ENCODE peak calls at places on chromosomes 4 and X, in four cellular contexts. M is fibroblast of lung, H is GM23338, B is GM12878. P is an unnamed sample.

GRCh38 chrX:8879750-8880149 is 78.6 kb upstream of the FAM9A start:
- DNase-seq in H (peak), B (no peak), M (no peak), P (no peak)

GRCh38 chr4:152619556-152619955 is 60.2 kb downstream of the TMEM154 start:
- DNase-seq in B (no peak), H (no peak), M (no peak), P (no peak)

GRCh38 chr4:185865901-185866328 is 53.9 kb upstream of the SORBS2 start:
- DNase-seq in B (no peak), M (peak), H (peak), P (no peak)

GRCh38 chrX:109875831-109876230 is 127.1 kb upstream of the TMEM164 start:
- DNase-seq in B (no peak), H (no peak), M (no peak), P (no peak)

GRCh38 chr4:176631611-176632010 is 161.1 kb downstream of the VEGFC start:
- DNase-seq in M (no peak), H (no peak), B (no peak), P (no peak)

GRCh38 chr4:156113138-156113537 is 159.5 kb upstream of the CTSO start:
- DNase-seq in B (no peak), M (peak), H (peak), P (no peak)

GRCh38 chrX:25006586-25007058 is 9.1 kb downstream of the ARX start:
- DNase-seq in H (no peak), B (no peak), M (no peak), P (no peak)

GRCh38 chr4:147049940-147050852 is 104.5 kb upstream of the TTC29 start:
- DNase-seq in B (no peak), H (no peak), M (peak), P (no peak)

GRCh38 chr4:156779046-156779445 is 192.6 kb downstream of the PDGFC start:
- DNase-seq in M (peak), B (no peak), H (no peak), P (no peak)

GRCh38 chrX:111098874-111099273 is 2.9 kb downstream of the PAK3 start:
- DNase-seq in H (peak), M (peak), B (no peak), P (peak)

GRCh38 chrX:100928660-100929613 is at the start of gene XKRX:
- DNase-seq in M (peak), B (no peak), H (peak), P (peak)

GRCh38 chr4:56750231-56750630 is 69.1 kb upstream of the HOPX start:
- DNase-seq in M (no peak), B (no peak), H (no peak), P (no peak)

DNA sequence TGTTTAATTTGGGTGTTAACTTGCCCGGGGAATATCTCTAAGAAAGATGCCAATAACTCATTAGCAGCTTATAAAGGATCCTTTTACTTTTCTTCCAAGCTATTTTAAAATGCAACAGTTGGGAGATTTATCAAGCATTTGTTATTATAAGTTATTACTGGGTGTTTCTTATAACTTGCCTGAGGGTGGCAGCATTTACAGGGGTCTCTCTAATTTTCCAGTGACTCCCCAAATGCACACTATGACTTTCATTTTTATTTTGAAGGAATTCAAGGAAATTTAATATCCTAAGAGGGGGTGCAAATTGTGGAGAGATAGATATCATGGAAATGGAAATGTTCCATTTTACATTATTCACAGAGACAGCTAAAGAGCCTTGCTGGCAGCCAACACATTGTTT is 138.0 kb downstream of the PDGFRA start:
- DNase-seq in H (no peak), M (no peak), B (no peak), P (no peak)
- H3K4me3 ChIP-seq in H (no peak), M (no peak), B (no peak), P (no peak)

GRCh38 chrX:17860179-17860780 is 818 bp downstream of the RAI2 start:
- DNase-seq in B (no peak), M (peak), H (peak), P (no peak)
- TF ChIP-seq EZH2 in B (no peak), M (no peak), H (no peak), P (no peak)

GRCh38 chr4:40189997-40190396 is 6.8 kb upstream of the RHOH start:
- DNase-seq in M (no peak), B (no peak), H (no peak), P (no peak)

GRCh38 chr4:40192286-40193017 is 4.4 kb upstream of the RHOH start:
- DNase-seq in M (no peak), H (no peak), B (no peak), P (no peak)

GRCh38 chr4:40190465-40190864 is 6.4 kb upstream of the RHOH start:
- DNase-seq in M (no peak), B (no peak), H (no peak), P (no peak)

GRCh38 chr4:40193018-40193571 is 3.7 kb upstream of the RHOH start:
- DNase-seq in B (no peak), M (no peak), H (no peak), P (no peak)

GRCh38 chr4:40190880-40191815 is 5.7 kb upstream of the RHOH start:
- DNase-seq in B (no peak), H (no peak), M (no peak), P (no peak)
- H3K4me3 ChIP-seq in B (peak), H (no peak), M (no peak), P (no peak)

GRCh38 chr4:121765368-121765705 is 373 bp upstream of the SMIM43 start:
- DNase-seq in H (no peak), B (no peak), M (no peak), P (no peak)

GRCh38 chr4:121769341-121769740 is 4.4 kb upstream of the SMIM43 start:
- DNase-seq in B (no peak), H (no peak), M (no peak), P (no peak)

GRCh38 chr4:121765941-121766538 is 1.1 kb upstream of the SMIM43 start:
- DNase-seq in M (no peak), B (no peak), H (peak), P (no peak)

GRCh38 chr4:121764303-121764701 is 662 bp downstream of the SMIM43 start:
- DNase-seq in B (no peak), M (no peak), H (no peak), P (no peak)

GRCh38 chr4:121764702-121765367 is at the start of gene SMIM43:
- DNase-seq in H (peak), B (no peak), M (peak), P (no peak)
- TF ChIP-seq EZH2 in H (peak), B (no peak), M (no peak), P (no peak)

DNA sequence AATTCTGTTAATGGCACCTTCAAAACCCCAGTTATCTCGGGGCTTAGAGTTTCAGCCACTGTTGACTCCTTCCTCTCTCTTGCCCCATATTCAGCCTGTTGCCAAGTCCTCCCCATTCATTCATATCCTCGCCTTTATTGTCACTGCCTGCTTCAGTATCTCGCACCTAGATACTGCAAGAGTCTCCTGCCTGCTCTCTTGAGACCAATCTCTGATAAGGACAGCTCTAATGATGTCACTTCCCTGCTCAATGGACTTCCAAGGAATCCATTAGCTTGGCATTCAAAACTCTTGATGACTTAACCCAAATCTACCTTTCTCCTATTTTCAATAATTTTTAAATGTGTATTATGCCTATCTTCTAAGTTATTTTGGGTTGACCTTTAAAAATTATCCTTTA is 1.1 kb upstream of the UBE2A start:
- DNase-seq in M (no peak), H (no peak), B (no peak), P (no peak)
- H3K4me3 ChIP-seq in M (peak), H (peak), B (peak), P (peak)

DNA sequence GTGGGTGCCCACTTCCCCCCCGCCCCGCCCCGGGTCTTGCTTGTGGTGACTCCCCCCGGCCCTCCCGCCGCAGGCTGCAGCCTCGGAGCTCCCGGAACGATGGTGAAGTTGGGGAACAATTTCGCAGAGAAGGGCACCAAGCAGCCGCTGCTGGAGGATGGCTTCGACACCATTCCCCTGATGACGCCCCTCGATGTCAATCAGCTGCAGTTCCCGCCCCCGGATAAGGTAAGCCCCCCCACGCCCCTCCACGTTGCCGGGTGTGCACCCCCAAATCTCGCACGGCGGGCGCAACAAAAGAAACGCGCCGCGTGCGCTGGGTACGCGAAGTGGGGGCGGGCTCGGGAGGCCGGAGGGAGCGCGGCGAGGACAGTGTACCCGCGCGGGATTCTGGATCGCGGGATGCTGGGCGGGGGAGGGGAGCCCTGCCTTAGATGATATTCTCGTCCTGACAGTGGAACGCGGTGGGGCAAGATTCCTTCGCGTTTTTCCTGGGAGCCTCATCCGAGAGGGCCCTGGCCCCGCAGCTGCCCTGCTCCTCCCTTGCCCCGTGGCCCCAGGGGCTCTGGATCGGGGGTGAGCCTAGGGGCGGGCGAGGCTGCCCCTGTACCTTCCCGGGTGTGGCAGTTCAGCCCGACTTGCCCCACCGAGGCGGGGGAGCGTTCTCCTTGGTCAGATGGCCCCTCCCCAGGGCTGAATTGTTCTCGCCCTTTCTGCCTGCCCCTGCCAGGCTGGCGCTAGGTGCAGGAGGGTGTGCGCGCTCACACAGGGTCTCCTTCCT is 819 bp downstream of the NSG1 start:
- DNase-seq in B (no peak), H (peak), M (no peak), P (no peak)
- TF ChIP-seq EZH2 in B (no peak), H (no peak), M (peak), P (no peak)